ENCODE peak calls at places on chromosomes 16 and 17, in seven cellular contexts. N is GM23248, V is upper lobe of right lung, T is uterus, I is testis, U is PC-9, M is GM23338. B is an unnamed sample.

GRCh38 chr16:1101573-1102332 is 5.7 kb upstream of the C1QTNF8 start:
- DNase-seq in N (no peak), V (no peak), T (no peak), I (no peak), U (no peak), M (no peak), B (no peak)

GRCh38 chr16:81167851-81168250 is 70.6 kb upstream of the BCO1 start:
- DNase-seq in N (no peak), V (no peak), T (no peak), I (no peak), U (no peak), M (no peak), B (peak)

GRCh38 chr17:7471729-7472128 is 7.7 kb downstream of the ZBTB4 start:
- DNase-seq in N (no peak), V (no peak), T (no peak), I (no peak), U (no peak), M (no peak), B (no peak)

GRCh38 chr16:35319536-35320192 is 1860.3 kb downstream of the TP53TG3F start:
- DNase-seq in N (no peak), V (no peak), T (no peak), I (no peak), U (no peak), M (no peak), B (no peak)

GRCh38 chr16:12578001-12578400 is 225.7 kb downstream of the CPPED1 start:
- DNase-seq in N (no peak), V (peak), T (no peak), I (no peak), U (no peak), M (no peak), B (no peak)

GRCh38 chr16:65523258-65523950 is 401.5 kb upstream of the CDH11 start:
- DNase-seq in N (no peak), V (no peak), T (no peak), I (no peak), U (no peak), M (peak), B (no peak)

GRCh38 chr16:69179255-69180010 is 7.5 kb upstream of the SNTB2 start:
- DNase-seq in N (peak), V (no peak), T (peak), I (peak), U (peak), M (no peak), B (peak)

GRCh38 chr17:67970783-67971182 is 25.5 kb downstream of the C17orf58 start:
- DNase-seq in N (no peak), V (no peak), T (no peak), I (no peak), U (no peak), M (peak), B (no peak)

GRCh38 chr16:29825145-29826044 is 5.1 kb downstream of the MVP start:
- DNase-seq in N (peak), V (no peak), T (peak), I (no peak), U (peak), M (no peak), B (peak)

GRCh38 chr16:77594798-77595625 is 127.3 kb upstream of the NUDT7 start:
- DNase-seq in N (no peak), V (no peak), T (no peak), I (no peak), U (no peak), M (no peak), B (no peak)

GRCh38 chr17:66814026-66814425 is 20.9 kb upstream of the CACNG5 start:
- DNase-seq in N (no peak), V (no peak), T (no peak), I (no peak), U (no peak), M (no peak), B (no peak)

DNA sequence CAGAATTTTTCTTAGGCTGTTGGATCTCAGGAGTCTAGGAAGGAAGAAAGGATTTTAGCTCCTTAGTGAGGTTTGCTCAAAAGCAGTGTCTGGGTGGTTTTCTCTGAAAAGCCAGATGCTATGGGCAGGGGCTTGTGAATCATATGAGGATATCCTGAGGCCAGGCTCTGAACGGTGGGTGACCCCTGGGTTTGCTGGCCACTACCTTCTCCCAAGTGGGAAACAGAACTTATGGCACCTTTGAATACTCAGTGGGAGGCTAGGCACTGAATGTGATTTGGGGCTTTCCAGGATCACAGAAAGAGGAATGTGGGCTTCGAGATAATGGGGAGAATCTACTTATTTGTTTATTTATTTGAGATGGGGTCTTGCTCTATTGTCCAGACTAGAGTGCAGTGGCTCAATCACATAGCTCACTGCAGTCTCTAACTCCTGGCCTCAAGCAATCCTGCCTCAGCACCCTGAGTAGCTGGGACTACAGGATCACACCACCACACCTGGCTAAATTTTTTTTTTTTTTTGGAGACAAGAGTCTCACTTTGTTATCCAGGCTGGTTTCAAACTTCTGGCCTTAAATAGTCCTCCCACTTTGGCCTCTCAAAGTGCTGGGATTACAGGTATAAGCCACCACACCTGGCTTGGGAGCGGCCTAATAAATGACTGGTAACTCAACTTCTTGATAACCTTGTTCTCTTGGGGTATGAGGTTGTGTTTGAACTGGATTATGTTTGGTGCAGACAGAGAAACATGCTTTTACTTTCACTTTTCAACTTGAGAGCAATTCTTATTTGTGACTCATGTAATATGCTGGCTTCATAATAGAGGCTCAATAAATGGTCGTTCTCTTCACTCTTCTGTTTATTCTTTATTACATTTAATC is 129.4 kb upstream of the HS3ST2 start:
- DNase-seq in N (peak), V (no peak), T (no peak), I (no peak), U (no peak), M (no peak), B (no peak)
- H3K4me3 ChIP-seq in N (no peak), V (no peak), T (no peak), I (no peak), U (no peak), M (no peak), B (no peak)

DNA sequence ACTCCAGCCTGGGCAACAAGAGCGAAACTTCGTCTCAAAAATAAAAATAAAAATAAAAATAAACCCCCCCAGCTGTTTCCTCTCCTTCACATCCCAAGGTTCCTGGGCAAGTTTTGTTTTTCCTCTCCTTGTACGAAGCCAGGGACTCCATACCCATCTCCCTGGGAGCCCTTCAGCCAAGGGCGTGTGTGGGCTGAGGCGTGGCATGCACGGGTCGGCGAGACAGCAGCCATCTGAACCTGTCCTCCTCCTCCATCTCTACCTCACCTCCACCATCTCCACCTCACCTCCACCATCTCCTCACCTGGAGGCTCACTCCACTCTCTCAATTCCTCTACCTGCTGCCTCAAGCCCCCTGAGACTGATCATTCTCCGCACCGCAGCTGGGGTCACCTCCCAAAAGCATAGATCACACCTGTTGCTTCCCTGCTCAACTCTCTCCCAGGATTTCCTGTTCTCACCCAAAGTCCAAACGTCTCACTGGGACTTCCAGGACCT is 16.9 kb downstream of the AANAT start:
- DNase-seq in N (no peak), V (no peak), T (no peak), I (no peak), U (no peak), M (no peak), B (no peak)
- H3K27ac ChIP-seq in N (no peak), V (no peak), T (no peak), I (no peak), U (no peak), M (peak), B (no peak)

GRCh38 chr17:72117748-72118587 is 2.9 kb upstream of the SOX9 start:
- DNase-seq in N (peak), V (no peak), T (no peak), I (peak), U (no peak), M (peak), B (peak)
- H3K4me3 ChIP-seq in N (peak), V (peak), T (no peak), I (peak), U (no peak), M (peak), B (peak)

GRCh38 chr17:8781784-8782575 is 17.2 kb downstream of the MFSD6L start:
- DNase-seq in N (no peak), V (no peak), T (no peak), I (no peak), U (no peak), M (peak), B (no peak)
- H3K27ac ChIP-seq in N (no peak), V (no peak), T (no peak), I (no peak), U (no peak), M (no peak), B (no peak)

DNA sequence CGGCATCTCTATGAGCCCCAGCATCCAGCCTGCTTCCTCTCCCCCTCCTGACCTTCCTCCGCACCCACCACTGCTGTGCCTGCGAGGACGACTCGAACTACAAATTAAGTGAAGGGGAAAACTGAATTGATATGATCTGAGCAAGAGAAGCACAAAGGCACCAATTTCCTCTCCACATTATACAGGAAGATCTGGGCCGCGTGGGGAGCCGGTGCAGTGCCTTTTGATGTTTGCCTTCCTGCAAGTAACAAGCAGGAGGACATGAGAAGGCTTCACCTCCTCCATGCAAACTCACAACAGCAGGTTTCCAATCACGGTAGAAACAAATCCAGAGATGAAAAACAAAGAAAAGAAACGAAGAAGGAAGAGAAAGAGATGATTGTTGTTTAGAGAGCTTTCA is 57.8 kb upstream of the MMP2 start:
- DNase-seq in N (no peak), V (no peak), T (no peak), I (no peak), U (no peak), M (no peak), B (no peak)
- H3K4me3 ChIP-seq in N (no peak), V (no peak), T (no peak), I (no peak), U (no peak), M (no peak), B (no peak)

GRCh38 chr17:45046536-45047125 is 4.8 kb downstream of the DCAKD start:
- DNase-seq in N (peak), V (no peak), T (no peak), I (no peak), U (no peak), M (no peak), B (no peak)
- H3K27ac ChIP-seq in N (peak), V (no peak), T (no peak), I (no peak), U (peak), M (peak), B (no peak)

DNA sequence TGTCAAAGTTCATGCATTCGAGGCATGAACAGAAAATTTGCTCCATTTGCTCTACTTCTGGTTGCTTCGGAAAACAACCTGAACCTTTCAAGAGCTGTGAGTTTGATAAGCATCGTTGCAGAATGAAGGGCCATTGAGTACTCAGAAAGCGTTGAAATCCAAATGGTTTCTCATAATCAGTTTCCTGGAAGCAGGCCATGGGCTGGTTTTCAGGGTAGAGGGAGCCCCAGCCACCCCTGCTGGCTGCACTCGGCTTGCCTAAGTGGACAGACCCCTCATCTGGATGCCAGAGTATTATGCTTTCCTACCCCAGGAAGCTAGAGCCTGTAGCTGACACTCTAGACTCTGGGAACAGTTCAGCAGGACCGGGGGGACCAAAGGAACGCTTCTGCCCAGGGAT is 24.4 kb downstream of the SCNN1G start:
- DNase-seq in N (no peak), V (no peak), T (no peak), I (no peak), U (no peak), M (no peak), B (no peak)
- H3K4me3 ChIP-seq in N (no peak), V (no peak), T (no peak), I (no peak), U (no peak), M (no peak), B (no peak)

GRCh38 chr17:83051423-83052240 is 27.8 kb upstream of the METRNL start:
- DNase-seq in N (peak), V (peak), T (peak), I (peak), U (peak), M (peak), B (peak)

GRCh38 chr17:83052241-83052564 is 27.2 kb upstream of the METRNL start:
- DNase-seq in N (no peak), V (no peak), T (no peak), I (no peak), U (no peak), M (no peak), B (no peak)

GRCh38 chr17:83053021-83053778 is 26.2 kb upstream of the METRNL start:
- DNase-seq in N (peak), V (peak), T (peak), I (peak), U (no peak), M (no peak), B (peak)

GRCh38 chr17:83053779-83054451 is 25.5 kb upstream of the METRNL start:
- DNase-seq in N (no peak), V (peak), T (peak), I (peak), U (no peak), M (no peak), B (peak)

DNA sequence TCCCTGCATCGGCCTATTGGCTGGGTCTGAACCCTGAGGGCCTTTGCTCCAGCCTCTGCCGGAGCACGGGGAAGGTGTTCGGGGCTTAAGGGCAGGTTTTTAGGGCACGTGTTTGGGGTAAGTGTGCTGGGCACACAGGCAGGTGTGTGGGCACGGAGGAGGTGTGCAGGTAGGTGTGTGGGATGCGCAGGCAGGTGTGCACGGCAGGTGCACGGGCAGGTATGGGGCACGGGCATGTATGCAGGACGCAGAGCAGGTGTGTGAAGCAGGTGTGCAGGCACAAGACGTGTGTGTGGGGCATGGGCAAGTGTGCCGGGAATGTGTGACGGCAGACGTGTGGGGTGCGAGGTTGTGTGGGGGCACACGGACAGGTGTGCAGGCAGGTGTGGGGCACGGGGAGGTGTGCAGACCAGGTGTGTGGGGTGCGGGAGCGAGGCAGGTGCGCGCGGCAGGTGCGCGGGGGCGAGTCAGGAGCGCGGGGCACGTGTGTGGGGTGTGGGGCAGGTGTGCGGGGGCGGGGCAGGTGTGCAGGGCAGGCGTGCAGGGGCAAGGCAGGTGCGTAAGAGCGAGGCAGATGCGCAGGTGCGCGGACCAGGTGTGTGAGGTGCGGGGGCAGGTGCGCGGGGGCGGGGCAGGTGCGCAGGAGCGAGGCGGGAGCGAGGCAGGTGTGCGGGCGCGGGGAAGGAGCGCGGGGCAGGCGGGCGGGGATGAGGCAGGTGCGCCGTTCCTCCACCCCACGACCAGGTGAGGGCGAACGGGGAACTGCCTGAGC is 28.6 kb upstream of the METRNL start:
- DNase-seq in N (peak), V (no peak), T (no peak), I (peak), U (no peak), M (peak), B (no peak)
- H3K27ac ChIP-seq in N (peak), V (peak), T (peak), I (no peak), U (peak), M (no peak), B (peak)

GRCh38 chr17:65750166-65750565 is 188.7 kb upstream of the AXIN2 start:
- DNase-seq in N (peak), V (no peak), T (no peak), I (no peak), U (peak), M (no peak), B (no peak)

GRCh38 chr17:65749479-65749878 is 188.0 kb upstream of the AXIN2 start:
- DNase-seq in N (peak), V (no peak), T (no peak), I (no peak), U (peak), M (no peak), B (no peak)

GRCh38 chr17:65753348-65753747 is 191.9 kb upstream of the AXIN2 start:
- DNase-seq in N (no peak), V (no peak), T (no peak), I (no peak), U (no peak), M (no peak), B (no peak)

GRCh38 chr17:65751263-65751662 is 189.8 kb upstream of the AXIN2 start:
- DNase-seq in N (no peak), V (no peak), T (no peak), I (no peak), U (no peak), M (no peak), B (no peak)

GRCh38 chr17:65750678-65751077 is 189.2 kb upstream of the AXIN2 start:
- DNase-seq in N (peak), V (peak), T (peak), I (peak), U (peak), M (no peak), B (peak)
- H3K4me3 ChIP-seq in N (no peak), V (no peak), T (no peak), I (no peak), U (no peak), M (no peak), B (no peak)